ENCODE peak calls at places on chromosome 1, in ten cellular contexts. O, C, M, L, Z, N, Q, A, U and Y are unnamed samples.

GRCh38 chr1:200699871-200700270 is 30.2 kb upstream of the DDX59 start:
- DNase-seq in O (peak; percentile 5), N (no peak), M (peak; percentile 68), Q (peak; percentile 78), Z (no peak), L (no peak), A (peak; percentile 59), C (no peak), U (no peak), Y (no peak)

GRCh38 chr1:234538062-234538731 is 59.2 kb upstream of the TARBP1 start:
- DNase-seq in M (no peak), Q (no peak), O (no peak), A (no peak), Z (no peak), C (no peak), L (no peak), U (no peak), N (peak; percentile 56), Y (no peak)

GRCh38 chr1:179973198-179974114 is 18.8 kb downstream of the CEP350 start:
- DNase-seq in L (no peak), O (no peak), N (no peak), M (no peak), C (no peak), Q (no peak), U (no peak), Z (no peak), A (no peak), Y (no peak)

GRCh38 chr1:224617410-224618361 is 1.6 kb downstream of the CNIH3 start:
- DNase-seq in A (no peak), Q (no peak), Z (no peak), U (no peak), L (no peak), N (no peak), O (no peak), C (no peak), M (no peak), Y (no peak)

GRCh38 chr1:107897428-107898339 is 67.3 kb downstream of the VAV3 start:
- DNase-seq in L (no peak), A (no peak), N (no peak), U (no peak), M (no peak), Q (no peak), C (no peak), Z (peak; percentile 84), O (no peak), Y (no peak)

GRCh38 chr1:231806623-231807470 is 180.3 kb downstream of the DISC1 start:
- DNase-seq in Q (peak; percentile 33), U (peak; percentile 65), N (peak; percentile 75), M (no peak), O (no peak), Z (no peak), L (no peak), C (peak; percentile 68), A (peak; percentile 52), Y (no peak)

GRCh38 chr1:201530741-201531521 is 8.0 kb upstream of the NAV1 start:
- DNase-seq in Q (peak; percentile 89), O (no peak), U (peak; percentile 36), N (peak; percentile 77), M (peak; percentile 87), L (no peak), Z (peak; percentile 52), C (peak; percentile 91), A (peak; percentile 82), Y (peak; percentile 87)

GRCh38 chr1:15916417-15916816 is 59.5 kb downstream of the ZBTB17 start:
- DNase-seq in N (no peak), A (peak; percentile 56), C (no peak), L (no peak), Q (peak; percentile 52), U (no peak), O (no peak), Z (no peak), M (no peak), Y (no peak)